ENCODE peak calls at places on chromosomes 6 and 20, in six cellular contexts. J is endodermal cell, C is vagina, Q is GM12865, B is PC-3, K is heart right ventricle. H is an unnamed sample.

GRCh38 chr6:68638225-68638900 is 3.3 kb downstream of the ADGRB3 start:
- DNase-seq in J (peak; percentile 51), C (no peak), Q (peak; percentile 62), B (peak; percentile 40), K (no peak), H (no peak)

GRCh38 chr20:3658708-3659491 is 4.3 kb downstream of the GFRA4 start:
- DNase-seq in J (no peak), C (no peak), Q (peak; percentile 90), B (no peak), K (no peak), H (no peak)

GRCh38 chr6:159981591-159982245 is 12.8 kb downstream of the IGF2R start:
- DNase-seq in J (no peak), C (no peak), Q (peak; percentile 91), B (no peak), K (peak; percentile 67), H (no peak)

GRCh38 chr20:34768105-34768504 is 57.3 kb downstream of the NCOA6 start:
- DNase-seq in J (no peak), C (no peak), Q (no peak), B (peak; percentile 11), K (no peak), H (no peak)

GRCh38 chr20:31823360-31824124 is 4.4 kb downstream of the MYLK2 start:
- DNase-seq in J (peak; percentile 55), C (no peak), Q (no peak), B (no peak), K (no peak), H (no peak)

GRCh38 chr6:105995403-105995699 is 90.8 kb upstream of the PRDM1 start:
- DNase-seq in J (no peak), C (no peak), Q (no peak), B (no peak), K (no peak), H (no peak)

GRCh38 chr6:54681987-54682386 is 164.6 kb upstream of the FAM83B start:
- DNase-seq in J (no peak), C (no peak), Q (no peak), B (peak; percentile 76), K (no peak), H (no peak)

GRCh38 chr20:34990231-34990630 is 34.6 kb downstream of the MYH7B start:
- DNase-seq in J (no peak), C (no peak), Q (no peak), B (no peak), K (no peak), H (no peak)

GRCh38 chr6:150670311-150670710 is 70.6 kb downstream of the PLEKHG1 start:
- DNase-seq in J (no peak), C (no peak), Q (no peak), B (no peak), K (no peak), H (no peak)
- TF ChIP-seq CTCF in J (peak; percentile 50), C (no peak), Q (no peak), B (peak; percentile 18), K (no peak), H (no peak)

GRCh38 chr20:60857708-60858107 is 394.4 kb upstream of the CDH4 start:
- DNase-seq in J (no peak), C (no peak), Q (no peak), B (no peak), K (no peak), H (no peak)

DNA sequence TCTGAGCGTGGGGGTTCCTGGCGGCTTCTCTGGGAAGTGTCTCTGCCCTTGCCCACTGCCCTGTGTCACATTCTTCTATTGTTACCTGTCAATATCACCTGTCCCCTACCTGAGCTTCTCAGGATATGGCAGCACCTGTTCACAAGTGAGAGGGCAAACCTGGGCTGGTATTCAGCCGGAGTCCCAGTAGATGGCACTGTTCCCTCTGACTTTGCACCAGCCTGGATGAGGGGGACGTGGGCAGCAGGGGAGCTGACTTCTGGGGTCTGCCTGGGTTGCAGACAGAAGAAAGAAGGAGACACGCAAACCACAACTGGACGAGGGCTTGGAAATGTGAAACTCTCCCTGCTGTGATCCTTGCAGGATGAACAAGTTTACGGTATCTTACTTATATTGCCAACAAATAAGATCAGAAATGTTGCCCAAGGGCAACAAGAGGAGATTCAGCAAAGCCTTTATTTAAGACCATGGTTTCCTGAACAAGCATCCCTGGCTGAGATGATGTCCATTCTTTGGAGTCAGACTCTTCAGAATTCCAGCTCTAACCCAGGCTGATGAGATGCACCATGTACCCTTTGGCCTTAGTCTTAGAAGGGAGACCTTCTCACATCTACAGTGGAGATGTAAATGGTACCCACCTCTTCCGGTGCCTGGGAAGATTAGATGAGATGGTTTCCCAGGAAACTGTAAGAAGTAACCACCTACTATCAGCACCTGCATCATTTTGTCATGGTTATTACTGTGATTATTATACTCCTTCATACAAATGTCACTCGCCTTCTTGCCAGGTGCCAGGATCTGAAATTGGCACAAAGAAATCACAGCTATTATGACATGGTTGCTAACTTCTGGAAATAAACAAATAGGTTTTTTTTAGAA is 400.0 kb upstream of the CDH4 start:
- DNase-seq in J (peak; percentile 86), C (no peak), Q (no peak), B (no peak), K (no peak), H (no peak)
- TF ChIP-seq CTCF in J (peak; percentile 85), C (no peak), Q (no peak), B (peak; percentile 42), K (peak; percentile 52), H (no peak)

GRCh38 chr20:48547682-48548081 is 280.1 kb downstream of the PREX1 start:
- DNase-seq in J (no peak), C (no peak), Q (no peak), B (no peak), K (no peak), H (no peak)

GRCh38 chr20:48541581-48542071 is 286.2 kb downstream of the PREX1 start:
- DNase-seq in J (no peak), C (no peak), Q (peak; percentile 59), B (no peak), K (no peak), H (no peak)

GRCh38 chr20:48538856-48539255 is 288.9 kb downstream of the PREX1 start:
- DNase-seq in J (peak; percentile 54), C (no peak), Q (no peak), B (peak; percentile 81), K (no peak), H (no peak)

DNA sequence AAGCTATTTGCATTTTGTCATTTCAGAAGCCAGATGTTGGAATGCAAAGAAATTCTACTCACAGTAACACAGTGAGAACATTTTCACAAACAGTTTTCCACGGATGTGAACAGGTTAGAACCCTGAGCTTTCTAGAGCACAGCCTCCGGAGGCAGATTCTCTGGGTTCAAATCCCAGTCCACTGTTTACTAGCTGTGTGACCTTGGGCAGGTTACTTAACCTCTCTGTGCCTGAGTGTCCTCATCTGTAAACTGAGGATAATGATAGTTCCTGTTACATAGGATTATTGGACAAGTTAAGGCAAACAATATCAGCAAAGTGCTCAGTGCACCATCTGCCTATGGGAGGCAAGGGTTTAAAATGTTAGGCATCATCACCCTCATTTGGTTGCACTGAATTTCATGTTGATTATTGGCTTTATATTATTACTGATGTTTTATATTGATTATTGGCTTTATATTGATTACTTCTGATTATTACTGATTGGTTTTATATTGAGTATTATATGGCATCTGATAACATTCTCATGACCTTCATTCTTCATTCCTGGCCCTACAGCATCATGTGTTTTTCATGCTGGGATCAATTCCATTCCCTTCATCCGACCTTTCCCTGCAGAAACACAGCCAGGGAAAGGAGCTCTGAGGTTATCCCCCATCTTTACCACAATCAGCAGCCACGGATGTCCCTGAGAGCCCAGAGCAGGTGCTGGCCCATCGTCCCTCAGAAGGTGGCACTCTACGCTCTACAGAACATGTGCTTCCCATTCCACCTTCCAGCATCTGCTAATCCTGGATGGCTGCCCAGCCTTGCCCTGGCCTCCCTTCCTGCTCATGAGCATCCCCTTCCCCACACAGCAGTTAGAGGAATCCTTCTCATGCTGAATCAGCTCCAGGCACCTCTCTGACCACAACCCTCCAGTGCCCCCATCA is 283.1 kb downstream of the PREX1 start:
- DNase-seq in J (peak; percentile 47), C (no peak), Q (no peak), B (peak; percentile 8), K (no peak), H (no peak)
- TF ChIP-seq CTCF in J (peak; percentile 51), C (no peak), Q (no peak), B (no peak), K (no peak), H (no peak)

GRCh38 chr6:74467533-74468215 is 738.2 kb downstream of the COL12A1 start:
- DNase-seq in J (no peak), C (no peak), Q (no peak), B (no peak), K (no peak), H (no peak)
- TF ChIP-seq CTCF in J (no peak), C (no peak), Q (no peak), B (no peak), K (no peak), H (no peak)